ENCODE peak calls at places on chromosomes 16 and 17, in nine cellular contexts. G is activated CD8-positive, alpha-beta memory T cell treated with anti-CD3 and anti-CD28 coated beads, Interleukin-2, amount 10 ng/mL, durations not matched to agents 7 days and 5 days; B is SHP77; Q is ELR; D is NCI-H2081; W is tibial artery; O is mesothelial cell of epicardium; N is occipital lobe; Z is NCI-H460. P is an unnamed sample.

GRCh38 chr17:48472485-48473281 is 42.7 kb upstream of the SKAP1 start:
- DNase-seq in G (peak), B (peak), Q (peak), D (peak), W (no peak), O (peak), N (no peak), Z (no peak), P (no peak)

GRCh38 chr16:12575288-12575687 is 228.4 kb downstream of the CPPED1 start:
- DNase-seq in G (no peak), B (no peak), Q (no peak), D (no peak), W (no peak), O (no peak), N (no peak), Z (no peak), P (no peak)

GRCh38 chr17:65503557-65503956 is 57.9 kb downstream of the AXIN2 start:
- DNase-seq in G (no peak), B (no peak), Q (no peak), D (no peak), W (no peak), O (no peak), N (no peak), Z (no peak), P (no peak)

GRCh38 chr17:61338000-61338864 is 61.4 kb upstream of the TBX2 start:
- DNase-seq in G (no peak), B (no peak), Q (peak), D (no peak), W (no peak), O (no peak), N (no peak), Z (no peak), P (no peak)

GRCh38 chr17:48228720-48229119 is 121.2 kb downstream of the SNX11 start:
- DNase-seq in G (no peak), B (peak), Q (no peak), D (no peak), W (no peak), O (no peak), N (no peak), Z (no peak), P (no peak)

GRCh38 chr17:9890124-9890523 is 14.9 kb downstream of the RCVRN start:
- DNase-seq in G (no peak), B (no peak), Q (peak), D (no peak), W (no peak), O (no peak), N (no peak), Z (peak), P (no peak)

GRCh38 chr16:31455601-31456314 is 3.5 kb upstream of the ARMC5 start:
- DNase-seq in G (peak), B (peak), Q (peak), D (no peak), W (peak), O (no peak), N (no peak), Z (no peak), P (no peak)

GRCh38 chr17:29155966-29156338 is 24.2 kb downstream of the MYO18A start:
- DNase-seq in G (no peak), B (no peak), Q (peak), D (no peak), W (no peak), O (no peak), N (no peak), Z (no peak), P (no peak)

GRCh38 chr17:42179335-42179734 is 1.6 kb downstream of the KCNH4 start:
- DNase-seq in G (no peak), B (no peak), Q (no peak), D (no peak), W (no peak), O (no peak), N (no peak), Z (no peak), P (no peak)

GRCh38 chr17:3683054-3683511 is 12.9 kb downstream of the P2RX5 start:
- DNase-seq in G (peak), B (peak), Q (peak), D (no peak), W (no peak), O (no peak), N (no peak), Z (peak), P (no peak)

GRCh38 chr17:8753976-8754440 is 4.3 kb downstream of the SPDYE4 start:
- DNase-seq in G (no peak), B (peak), Q (peak), D (peak), W (no peak), O (no peak), N (no peak), Z (peak), P (no peak)

GRCh38 chr17:44334315-44335181 is 9.9 kb upstream of the SLC25A39 start:
- DNase-seq in G (no peak), B (peak), Q (no peak), D (no peak), W (no peak), O (no peak), N (no peak), Z (no peak), P (no peak)

GRCh38 chr17:31248986-31249385 is 48.1 kb downstream of the OMG start:
- DNase-seq in G (no peak), B (no peak), Q (peak), D (no peak), W (no peak), O (no peak), N (no peak), Z (no peak), P (no peak)

GRCh38 chr17:9880582-9880999 is 24.5 kb downstream of the RCVRN start:
- DNase-seq in G (no peak), B (no peak), Q (peak), D (no peak), W (no peak), O (no peak), N (no peak), Z (no peak), P (peak)

GRCh38 chr16:49556252-49557069 is 182.9 kb downstream of the C16orf78 start:
- DNase-seq in G (no peak), B (peak), Q (peak), D (no peak), W (no peak), O (no peak), N (no peak), Z (no peak), P (no peak)

GRCh38 chr16:23821875-23822688 is 13.7 kb upstream of the PRKCB start:
- DNase-seq in G (no peak), B (no peak), Q (no peak), D (no peak), W (no peak), O (no peak), N (no peak), Z (no peak), P (no peak)

GRCh38 chr17:27496501-27496943 is 40.3 kb downstream of the KSR1 start:
- DNase-seq in G (no peak), B (no peak), Q (no peak), D (no peak), W (no peak), O (no peak), N (no peak), Z (no peak), P (no peak)

GRCh38 chr17:11564483-11565380 is 33.5 kb upstream of the DNAH9 start:
- DNase-seq in G (no peak), B (no peak), Q (no peak), D (no peak), W (no peak), O (no peak), N (no peak), Z (no peak), P (no peak)

GRCh38 chr16:81651758-81652718 is 127.1 kb upstream of the PLCG2 start:
- DNase-seq in G (no peak), B (peak), Q (no peak), D (peak), W (no peak), O (no peak), N (no peak), Z (no peak), P (no peak)

GRCh38 chr17:40069751-40070643 is 7.2 kb downstream of the THRA start:
- DNase-seq in G (peak), B (peak), Q (peak), D (peak), W (no peak), O (no peak), N (no peak), Z (no peak), P (no peak)

GRCh38 chr16:2150418-2151187 is 2.2 kb downstream of the RAB26 start:
- DNase-seq in G (no peak), B (peak), Q (peak), D (peak), W (no peak), O (no peak), N (no peak), Z (no peak), P (no peak)